ENCODE peak calls at places on chromosomes 16 and 17, in eight cellular contexts. L is activated CD8-positive, alpha-beta T cell treated with anti-CD3 and anti-CD28 coated beads for 36 hours; G is BJ; P is RWPE1; D is neural crest cell; N is progenitor cell of endocrine pancreas; W is glutamatergic neuron; B is IMR-90. E is an unnamed sample.

GRCh38 chr17:51121620-51122472 is 1.2 kb upstream of the SPAG9 start:
- DNase-seq in L (peak), G (peak), P (peak), D (peak), N (peak), W (peak), B (peak), E (peak)

GRCh38 chr17:82228278-82228841 is 482 bp upstream of the SLC16A3 start:
- DNase-seq in L (peak), G (no peak), P (no peak), D (no peak), N (no peak), W (no peak), B (no peak), E (no peak)

GRCh38 chr16:3147046-3147756 is 12.4 kb downstream of the ZNF213 start:
- DNase-seq in L (no peak), G (no peak), P (no peak), D (no peak), N (no peak), W (no peak), B (no peak), E (no peak)

GRCh38 chr17:17107891-17108680 is 65.8 kb downstream of the MPRIP start:
- DNase-seq in L (peak), G (no peak), P (no peak), D (no peak), N (no peak), W (no peak), B (no peak), E (no peak)

GRCh38 chr17:61955621-61956020 is 27.8 kb upstream of the INTS2 start:
- DNase-seq in L (no peak), G (no peak), P (no peak), D (no peak), N (no peak), W (no peak), B (no peak), E (no peak)

GRCh38 chr17:63928172-63928666 is 3.9 kb downstream of the CD79B start:
- DNase-seq in L (no peak), G (no peak), P (no peak), D (no peak), N (no peak), W (no peak), B (no peak), E (no peak)

GRCh38 chr17:43907425-43907981 is at the start of gene MPP2:
- DNase-seq in L (peak), G (no peak), P (no peak), D (peak), N (peak), W (peak), B (peak), E (peak)

GRCh38 chr17:65688307-65688706 is 126.9 kb upstream of the AXIN2 start:
- DNase-seq in L (no peak), G (no peak), P (no peak), D (no peak), N (no peak), W (no peak), B (no peak), E (no peak)

GRCh38 chr16:83717814-83718213 is 90.0 kb upstream of the HSBP1 start:
- DNase-seq in L (no peak), G (peak), P (no peak), D (no peak), N (no peak), W (no peak), B (peak), E (no peak)

GRCh38 chr17:18250259-18250658 is 8.3 kb downstream of the FLII start:
- DNase-seq in L (no peak), G (no peak), P (peak), D (no peak), N (no peak), W (no peak), B (no peak), E (no peak)

GRCh38 chr16:57096192-57096591 is 3.8 kb downstream of the CPNE2 start:
- DNase-seq in L (no peak), G (no peak), P (no peak), D (no peak), N (no peak), W (no peak), B (no peak), E (no peak)

GRCh38 chr17:17377568-17377967 is 74.4 kb downstream of the NT5M start:
- DNase-seq in L (no peak), G (no peak), P (no peak), D (no peak), N (no peak), W (no peak), B (no peak), E (no peak)

GRCh38 chr16:14485131-14485551 is 144.9 kb downstream of the PARN start:
- DNase-seq in L (no peak), G (no peak), P (no peak), D (no peak), N (no peak), W (no peak), B (peak), E (no peak)

GRCh38 chr17:77692571-77693161 is 265.8 kb upstream of the TNRC6C start:
- DNase-seq in L (peak), G (no peak), P (peak), D (no peak), N (no peak), W (no peak), B (peak), E (peak)

GRCh38 chr16:49621240-49622083 is 234.4 kb downstream of the ZNF423 start:
- DNase-seq in L (no peak), G (no peak), P (no peak), D (no peak), N (no peak), W (no peak), B (no peak), E (peak)

GRCh38 chr17:68790481-68790880 is 164.7 kb downstream of the ABCA8 start:
- DNase-seq in L (no peak), G (no peak), P (no peak), D (no peak), N (no peak), W (no peak), B (no peak), E (no peak)

GRCh38 chr17:68792042-68792685 is 163.0 kb downstream of the ABCA8 start:
- DNase-seq in L (no peak), G (no peak), P (no peak), D (no peak), N (no peak), W (no peak), B (peak), E (no peak)

GRCh38 chr17:68792873-68793272 is 162.3 kb downstream of the ABCA8 start:
- DNase-seq in L (no peak), G (no peak), P (no peak), D (no peak), N (no peak), W (no peak), B (no peak), E (no peak)

GRCh38 chr17:68790931-68791330 is 164.3 kb downstream of the ABCA8 start:
- DNase-seq in L (no peak), G (no peak), P (no peak), D (no peak), N (no peak), W (no peak), B (no peak), E (no peak)

GRCh38 chr17:68794636-68795503 is 160.3 kb downstream of the ABCA8 start:
- DNase-seq in L (no peak), G (no peak), P (no peak), D (peak), N (no peak), W (no peak), B (peak), E (no peak)
- TF ChIP-seq CTCF in L (peak), G (peak), P (peak), D (peak), N (peak), W (no peak), B (peak), E (peak)

DNA sequence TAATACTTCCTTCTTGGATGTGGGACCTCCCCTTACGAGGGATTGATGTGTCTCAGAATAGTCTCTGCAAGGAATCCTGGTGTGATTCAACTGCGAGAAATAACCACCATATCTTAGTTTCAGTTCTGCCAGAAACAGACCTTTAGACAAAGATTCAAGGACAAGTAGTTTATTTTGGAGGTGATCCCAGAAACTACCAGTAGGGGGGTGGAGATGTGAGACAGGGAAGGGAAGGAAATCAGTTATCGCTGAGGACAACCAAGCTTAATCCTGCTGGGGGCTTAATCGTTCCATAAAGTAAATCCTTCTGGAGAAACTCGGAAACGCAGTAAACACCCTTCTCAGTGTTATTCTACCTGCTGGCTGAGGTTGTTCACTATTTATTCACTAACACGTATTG is 5.0 kb upstream of the SDR42E1 start:
- DNase-seq in L (no peak), G (no peak), P (peak), D (no peak), N (no peak), W (no peak), B (peak), E (no peak)
- TF ChIP-seq CTCF in L (no peak), G (peak), P (peak), D (peak), N (peak), W (peak), B (peak), E (peak)

GRCh38 chr16:87420401-87421368 is 28.5 kb downstream of the MAP1LC3B start:
- DNase-seq in L (peak), G (no peak), P (no peak), D (no peak), N (no peak), W (no peak), B (no peak), E (no peak)
- TF ChIP-seq CTCF in L (peak), G (no peak), P (no peak), D (no peak), N (no peak), W (no peak), B (no peak), E (no peak)

GRCh38 chr16:87404764-87405625 is 12.9 kb downstream of the MAP1LC3B start:
- DNase-seq in L (no peak), G (no peak), P (no peak), D (no peak), N (no peak), W (no peak), B (no peak), E (no peak)
- TF ChIP-seq CTCF in L (no peak), G (no peak), P (no peak), D (no peak), N (no peak), W (no peak), B (no peak), E (no peak)

DNA sequence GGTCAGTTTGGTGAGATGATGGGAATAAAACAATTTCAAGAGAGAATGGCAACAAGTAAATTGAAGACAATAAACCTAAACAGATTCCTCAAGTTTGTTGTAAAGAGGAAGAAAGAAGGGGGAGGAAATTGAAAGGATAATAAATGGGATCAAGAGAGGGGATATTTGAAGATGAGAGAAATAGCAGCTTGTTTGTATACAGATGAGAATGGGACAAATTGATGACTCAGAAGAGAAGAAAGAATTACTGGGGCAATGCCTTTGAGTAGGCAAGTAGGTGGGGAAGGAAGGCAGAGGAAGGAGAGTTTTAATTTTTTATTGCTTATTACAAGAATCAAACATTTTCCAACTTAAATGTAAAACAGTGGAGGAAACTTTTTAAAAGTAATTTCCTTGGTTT is 98.3 kb downstream of the CHD9 start:
- DNase-seq in L (no peak), G (no peak), P (no peak), D (no peak), N (no peak), W (no peak), B (no peak), E (no peak)
- TF ChIP-seq CTCF in L (no peak), G (no peak), P (no peak), D (no peak), N (no peak), W (no peak), B (no peak), E (no peak)

DNA sequence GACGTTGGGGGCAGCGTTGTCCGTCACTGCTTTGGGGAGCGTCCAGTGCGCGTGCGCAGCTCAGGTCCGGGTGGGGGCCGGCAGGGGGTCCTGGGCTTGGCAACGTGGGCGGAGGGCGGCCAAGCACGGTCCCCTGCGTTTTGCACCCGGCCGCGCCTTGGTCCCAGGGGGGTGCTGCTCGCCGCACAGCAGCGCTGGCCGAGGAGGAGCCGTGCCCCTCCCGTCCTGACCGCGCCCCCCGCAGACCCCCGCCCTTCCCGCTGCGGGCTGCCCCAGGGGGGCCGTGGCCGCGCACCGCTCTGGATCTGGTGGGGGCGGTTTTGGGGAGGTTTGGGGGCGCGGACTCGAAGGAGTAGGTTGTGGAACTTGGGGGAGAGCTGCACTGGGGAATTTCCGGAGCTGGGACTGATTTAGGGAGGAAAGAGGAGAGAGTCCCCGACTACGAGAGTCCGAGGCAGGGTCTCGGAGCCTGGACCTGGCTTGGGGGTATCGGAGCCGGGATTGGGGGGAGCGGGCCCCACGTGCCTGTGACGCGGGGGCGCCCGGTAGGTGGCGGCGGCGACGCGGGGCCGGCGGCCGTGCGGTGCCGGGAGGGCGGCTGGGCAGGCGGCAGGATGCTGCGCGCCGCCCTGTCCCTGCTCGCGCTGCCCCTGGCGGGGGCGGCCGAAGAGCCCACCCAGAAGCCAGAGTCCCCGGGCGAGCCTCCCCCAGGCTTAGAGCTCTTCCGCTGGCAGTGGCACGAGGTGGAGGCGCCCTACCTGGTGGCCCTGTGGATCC is at the start of gene SLC9A5:
- DNase-seq in L (peak), G (no peak), P (no peak), D (peak), N (no peak), W (peak), B (no peak), E (no peak)
- TF ChIP-seq CTCF in L (peak), G (peak), P (peak), D (peak), N (peak), W (no peak), B (peak), E (peak)

DNA sequence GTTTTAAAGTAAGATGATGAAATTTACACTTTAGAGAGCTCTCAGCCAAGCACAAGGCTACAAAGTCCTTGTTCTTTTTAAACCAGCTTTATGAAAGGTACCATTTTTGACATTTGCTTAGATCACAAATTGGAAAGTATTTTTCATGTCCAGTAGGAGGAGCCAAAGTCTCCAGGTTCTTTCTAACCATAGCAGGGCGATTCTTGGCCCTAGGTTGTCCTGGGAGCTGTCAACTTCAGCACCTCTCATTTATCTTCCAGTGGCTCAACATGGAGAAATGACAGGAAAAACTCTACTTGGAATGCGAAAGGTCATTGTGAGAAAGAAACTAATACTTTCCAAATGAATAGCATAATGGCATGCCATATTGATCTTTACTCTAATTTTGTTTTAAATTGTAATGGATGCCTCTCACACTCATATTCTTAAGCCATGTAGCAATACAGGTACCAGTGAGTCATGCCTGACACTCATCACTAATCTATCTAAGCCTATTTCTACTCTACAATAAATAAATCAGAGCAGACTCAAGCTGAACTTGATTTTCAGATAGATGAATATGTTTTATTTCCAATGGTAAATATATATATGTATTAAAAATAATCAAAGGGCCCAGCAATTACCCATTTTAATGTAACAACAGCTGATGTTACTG is 919.1 kb upstream of the EEF2KMT start:
- DNase-seq in L (no peak), G (no peak), P (peak), D (no peak), N (no peak), W (no peak), B (no peak), E (no peak)
- TF ChIP-seq CTCF in L (no peak), G (peak), P (no peak), D (peak), N (peak), W (peak), B (no peak), E (peak)

GRCh38 chr17:12927001-12927400 is 90.8 kb downstream of the ELAC2 start:
- DNase-seq in L (no peak), G (no peak), P (no peak), D (no peak), N (no peak), W (no peak), B (no peak), E (no peak)

GRCh38 chr17:12927541-12928425 is 90.0 kb downstream of the ELAC2 start:
- DNase-seq in L (no peak), G (no peak), P (no peak), D (no peak), N (no peak), W (no peak), B (no peak), E (no peak)

GRCh38 chr17:12924614-12925013 is 93.2 kb downstream of the ELAC2 start:
- DNase-seq in L (no peak), G (no peak), P (no peak), D (no peak), N (no peak), W (no peak), B (no peak), E (no peak)

GRCh38 chr17:12928736-12929135 is 89.1 kb downstream of the ELAC2 start:
- DNase-seq in L (no peak), G (no peak), P (no peak), D (no peak), N (no peak), W (no peak), B (no peak), E (no peak)
- TF ChIP-seq CTCF in L (no peak), G (no peak), P (no peak), D (peak), N (peak), W (no peak), B (no peak), E (peak)